ENCODE peak calls at places on chromosomes 1 and 21, in nine cellular contexts. P, V, S, U, Y, H, A, N and I are unnamed samples.

GRCh38 chr1:207115269-207115668 is 11.2 kb downstream of the C4BPA start:
- DNase-seq in P (no peak), V (no peak), S (no peak), U (no peak), Y (no peak), H (no peak), A (no peak), N (no peak), I (no peak)

GRCh38 chr1:25431495-25432363 is 1.0 kb downstream of the MACO1 start:
- DNase-seq in P (no peak), V (peak; percentile 29), S (peak; percentile 33), U (no peak), Y (no peak), H (no peak), A (peak; percentile 20), N (peak; percentile 10), I (no peak)

GRCh38 chr21:28822064-28822402 is 170.6 kb downstream of the LTN1 start:
- DNase-seq in P (no peak), V (no peak), S (no peak), U (no peak), Y (no peak), H (no peak), A (no peak), N (no peak), I (no peak)

GRCh38 chr1:234955107-234955731 is 173.4 kb downstream of the TOMM20 start:
- DNase-seq in P (peak; percentile 79), V (peak; percentile 78), S (peak; percentile 81), U (peak; percentile 59), Y (no peak), H (peak; percentile 62), A (peak; percentile 86), N (no peak), I (no peak)

GRCh38 chr1:11245904-11246726 is 16.2 kb downstream of the MTOR start:
- DNase-seq in P (no peak), V (no peak), S (no peak), U (no peak), Y (no peak), H (no peak), A (no peak), N (no peak), I (no peak)

GRCh38 chr1:29532741-29533140 is 296.4 kb downstream of the PTPRU start:
- DNase-seq in P (no peak), V (no peak), S (no peak), U (no peak), Y (no peak), H (no peak), A (no peak), N (no peak), I (no peak)

GRCh38 chr1:108034396-108034795 is 69.4 kb upstream of the VAV3 start:
- DNase-seq in P (no peak), V (no peak), S (no peak), U (no peak), Y (no peak), H (no peak), A (no peak), N (no peak), I (no peak)

GRCh38 chr1:50251592-50252165 is 143.0 kb downstream of the ELAVL4 start:
- DNase-seq in P (no peak), V (no peak), S (no peak), U (no peak), Y (no peak), H (no peak), A (no peak), N (peak; percentile 15), I (peak; percentile 40)

GRCh38 chr1:226677121-226678020 is 61.7 kb downstream of the ITPKB start:
- DNase-seq in P (no peak), V (peak; percentile 91), S (peak; percentile 77), U (peak; percentile 87), Y (peak; percentile 83), H (no peak), A (peak; percentile 79), N (no peak), I (no peak)

GRCh38 chr1:156490401-156491032 is 10.1 kb downstream of the MEF2D start:
- DNase-seq in P (no peak), V (peak; percentile 73), S (peak; percentile 77), U (no peak), Y (no peak), H (peak; percentile 29), A (peak; percentile 82), N (peak; percentile 66), I (no peak)

GRCh38 chr1:39174400-39175081 is 30.0 kb upstream of the MACF1 start:
- DNase-seq in P (no peak), V (no peak), S (no peak), U (no peak), Y (no peak), H (no peak), A (no peak), N (no peak), I (no peak)

GRCh38 chr21:25562660-25563059 is 44.6 kb downstream of the MRPL39 start:
- DNase-seq in P (no peak), V (no peak), S (no peak), U (no peak), Y (no peak), H (no peak), A (no peak), N (no peak), I (no peak)

GRCh38 chr1:166170075-166170474 is 3.3 kb upstream of the FAM78B start:
- DNase-seq in P (no peak), V (peak; percentile 19), S (no peak), U (no peak), Y (no peak), H (no peak), A (no peak), N (no peak), I (no peak)

GRCh38 chr1:56948403-56949023 is 17.3 kb downstream of the C8B start:
- DNase-seq in P (no peak), V (no peak), S (no peak), U (peak; percentile 6), Y (no peak), H (no peak), A (no peak), N (no peak), I (no peak)

GRCh38 chr1:200342511-200343400 is 67.1 kb downstream of the ZNF281 start:
- DNase-seq in P (no peak), V (no peak), S (no peak), U (peak; percentile 76), Y (no peak), H (no peak), A (no peak), N (no peak), I (no peak)

GRCh38 chr1:81225769-81226602 is 574.7 kb upstream of the ADGRL2 start:
- DNase-seq in P (no peak), V (no peak), S (no peak), U (no peak), Y (no peak), H (no peak), A (no peak), N (peak; percentile 72), I (no peak)
- H3K9me3 ChIP-seq in P (no peaks in the 10 kb centered on the region), V (no peaks in the 10 kb centered on the region), S (no peaks in the 10 kb centered on the region), U (no peaks in the 10 kb centered on the region), Y (no peaks in the 10 kb centered on the region), H (peaks cover 3% of the 10 kb centered on the region), A (no peaks in the 10 kb centered on the region), N (no peaks in the 10 kb centered on the region), I (no peaks in the 10 kb centered on the region)

GRCh38 chr1:185644531-185644930 is 89.7 kb upstream of the HMCN1 start:
- DNase-seq in P (no peak), V (no peak), S (no peak), U (no peak), Y (no peak), H (no peak), A (no peak), N (no peak), I (no peak)

GRCh38 chr1:185646202-185646683 is 87.9 kb upstream of the HMCN1 start:
- DNase-seq in P (no peak), V (peak; percentile 52), S (peak; percentile 61), U (peak; percentile 98), Y (no peak), H (no peak), A (peak; percentile 79), N (peak; percentile 89), I (no peak)

GRCh38 chr1:185645201-185645640 is 89.0 kb upstream of the HMCN1 start:
- DNase-seq in P (no peak), V (no peak), S (no peak), U (no peak), Y (no peak), H (no peak), A (no peak), N (peak; percentile 21), I (no peak)

GRCh38 chr1:185648858-185649589 is 85.2 kb upstream of the HMCN1 start:
- DNase-seq in P (no peak), V (no peak), S (no peak), U (no peak), Y (no peak), H (no peak), A (no peak), N (no peak), I (no peak)

GRCh38 chr1:185645686-185646085 is 88.5 kb upstream of the HMCN1 start:
- DNase-seq in P (no peak), V (no peak), S (no peak), U (peak; percentile 2), Y (no peak), H (no peak), A (no peak), N (no peak), I (no peak)
- H3K4me3 ChIP-seq in P (no peak overlapping the region), V (no peak overlapping the region), S (no peak overlapping the region), U (no peak overlapping the region), Y (no peak overlapping the region), H (no peak overlapping the region), A (no peak overlapping the region), N (peak overlapping the region; percentile 4), I (no peak overlapping the region)

GRCh38 chr21:33026878-33027400 is 1.2 kb downstream of the OLIG2 start:
- DNase-seq in P (no peak), V (no peak), S (no peak), U (peak; percentile 12), Y (no peak), H (no peak), A (no peak), N (peak; percentile 70), I (no peak)
- H3K9me3 ChIP-seq in P (no peaks in the 10 kb centered on the region), V (no peaks in the 10 kb centered on the region), S (no peaks in the 10 kb centered on the region), U (peaks cover 10% of the 10 kb centered on the region), Y (no peaks in the 10 kb centered on the region), H (no peaks in the 10 kb centered on the region), A (no peaks in the 10 kb centered on the region), N (no peaks in the 10 kb centered on the region), I (no peaks in the 10 kb centered on the region)

GRCh38 chr1:60151311-60151710 is 77.7 kb upstream of the C1orf87 start:
- DNase-seq in P (no peak), V (no peak), S (no peak), U (no peak), Y (no peak), H (no peak), A (no peak), N (no peak), I (no peak)

GRCh38 chr1:60156371-60156770 is 82.8 kb upstream of the C1orf87 start:
- DNase-seq in P (no peak), V (no peak), S (no peak), U (no peak), Y (no peak), H (no peak), A (no peak), N (no peak), I (no peak)

GRCh38 chr1:60149254-60149653 is 75.7 kb upstream of the C1orf87 start:
- DNase-seq in P (no peak), V (peak; percentile 72), S (peak; percentile 61), U (no peak), Y (no peak), H (no peak), A (peak; percentile 53), N (no peak), I (no peak)

DNA sequence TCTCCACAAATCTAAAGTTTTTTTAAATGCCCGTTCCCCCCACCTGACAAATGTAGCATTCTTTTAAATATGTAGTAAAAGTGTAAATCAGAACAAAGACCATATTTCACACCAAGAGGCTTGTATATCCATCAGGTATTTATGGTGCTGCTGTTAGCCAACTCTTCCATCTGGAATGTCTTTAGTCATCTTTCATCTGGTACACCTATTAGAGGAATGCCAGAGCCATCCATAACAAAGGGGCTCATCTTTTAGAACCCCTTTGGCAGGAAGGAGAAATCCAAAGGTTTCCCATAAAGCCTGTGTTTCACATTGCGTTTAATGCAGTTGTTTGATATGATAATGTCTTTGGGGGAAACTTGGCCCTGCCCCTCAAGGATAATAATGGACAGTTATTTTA is 79.3 kb upstream of the C1orf87 start:
- DNase-seq in P (no peak), V (no peak), S (no peak), U (no peak), Y (no peak), H (no peak), A (no peak), N (no peak), I (no peak)
- H3K4me3 ChIP-seq in P (no peak overlapping the region), V (no peak overlapping the region), S (no peak overlapping the region), U (no peak overlapping the region), Y (no peak overlapping the region), H (no peak overlapping the region), A (no peak overlapping the region), N (no peak overlapping the region), I (no peak overlapping the region)